ENCODE peak calls at places on chromosomes 13 and 19, in four cellular contexts. Y, Q, C and N are unnamed samples.

GRCh38 chr19:42111384-42111783 is 20.9 kb downstream of the POU2F2 start:
- DNase-seq in Q (no peak), C (no peak), Y (peak; percentile 90), N (peak; percentile 39)

GRCh38 chr13:27551563-27551962 is 68.8 kb downstream of the LNX2 start:
- DNase-seq in C (no peak), Y (no peak), Q (no peak), N (no peak)

GRCh38 chr19:38697641-38698071 is 46.6 kb downstream of the CAPN12 start:
- DNase-seq in Q (no peak), Y (no peak), C (no peak), N (no peak)

GRCh38 chr19:5369962-5370367 is 29.4 kb upstream of the PTPRS start:
- DNase-seq in Y (no peak), C (peak; percentile 50), Q (no peak), N (no peak)

GRCh38 chr13:47033216-47033615 is 136.4 kb upstream of the HTR2A start:
- DNase-seq in Y (peak; percentile 67), Q (no peak), C (no peak), N (no peak)

GRCh38 chr19:17091758-17092333 is 16.3 kb downstream of the MYO9B start:
- DNase-seq in C (peak; percentile 84), Y (no peak), Q (peak; percentile 87), N (no peak)

GRCh38 chr19:55369651-55370304 is 485 bp downstream of the IL11 start:
- DNase-seq in Y (peak; percentile 61), Q (no peak), C (peak; percentile 50), N (peak; percentile 84)

GRCh38 chr19:48484931-48485612 is 15.9 kb downstream of the CYTH2 start:
- DNase-seq in Y (no peak), Q (no peak), C (no peak), N (no peak)

GRCh38 chr19:1250374-1251232 is 2.2 kb downstream of the MIDN start:
- DNase-seq in C (peak; percentile 84), Y (peak; percentile 63), Q (peak; percentile 80), N (no peak)

GRCh38 chr19:426725-427445 is 17.9 kb upstream of the C2CD4C start:
- DNase-seq in Y (no peak), Q (no peak), C (no peak), N (no peak)

GRCh38 chr19:31881988-31882387 is 463.4 kb upstream of the ZNF507 start:
- DNase-seq in C (no peak), Q (no peak), Y (no peak), N (no peak)

GRCh38 chr19:45030825-45031224 is 8.0 kb upstream of the CLASRP start:
- DNase-seq in Q (no peak), C (no peak), Y (no peak), N (no peak)

GRCh38 chr13:46479691-46480090 is 73.3 kb upstream of the LRCH1 start:
- DNase-seq in C (no peak), Y (no peak), Q (no peak), N (no peak)

GRCh38 chr19:38263696-38264485 is 482 bp upstream of the SPINT2 start:
- DNase-seq in Q (peak; percentile 82), C (no peak), Y (peak; percentile 46), N (peak; percentile 95)

GRCh38 chr13:94112731-94113130 is 366.8 kb downstream of the DCT start:
- DNase-seq in Q (no peak), C (no peak), Y (no peak), N (no peak)

DNA sequence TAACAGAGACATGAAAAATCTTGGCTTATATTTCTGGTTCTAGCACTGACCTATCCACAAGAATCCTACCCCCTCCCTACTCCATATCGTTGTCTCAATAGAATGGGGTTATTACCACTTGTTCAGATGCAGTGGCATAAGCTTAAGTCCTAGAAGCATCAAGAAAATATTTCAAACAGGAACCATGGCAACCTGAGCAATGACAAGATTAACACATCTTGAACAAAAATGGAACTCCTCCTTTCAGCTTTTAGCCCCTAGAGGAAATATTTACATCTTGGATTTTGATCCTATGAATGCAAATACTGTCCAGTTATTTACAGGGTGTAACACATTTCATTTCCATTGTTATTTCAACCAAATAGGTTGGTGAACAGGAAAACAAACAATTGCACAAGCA is 46.1 kb upstream of the TSC22D1 start:
- DNase-seq in Q (no peak), Y (peak; percentile 15), C (no peak), N (no peak)
- TF ChIP-seq CTCF in Q (no peak), Y (no peak), C (no peak), N (no peak)

GRCh38 chr13:48547663-48548092 is 14.8 kb upstream of the RCBTB2 start:
- DNase-seq in C (no peak), Q (no peak), Y (no peak), N (no peak)

GRCh38 chr13:48545608-48546007 is 12.7 kb upstream of the RCBTB2 start:
- DNase-seq in Y (no peak), C (no peak), Q (no peak), N (no peak)

GRCh38 chr13:48539550-48539949 is 6.7 kb upstream of the RCBTB2 start:
- DNase-seq in Q (no peak), C (no peak), Y (no peak), N (no peak)

GRCh38 chr13:48542138-48542537 is 9.3 kb upstream of the RCBTB2 start:
- DNase-seq in Q (no peak), C (no peak), Y (no peak), N (no peak)

GRCh38 chr13:48542581-48543341 is 9.9 kb upstream of the RCBTB2 start:
- DNase-seq in Q (no peak), C (peak; percentile 55), Y (no peak), N (no peak)
- TF ChIP-seq CTCF in Q (no peak), C (no peak), Y (no peak), N (no peak)

GRCh38 chr13:24232474-24232873 is 72.0 kb downstream of the SPATA13 start:
- DNase-seq in Q (no peak), C (no peak), Y (no peak), N (no peak)
- TF ChIP-seq CTCF in Q (no peak), C (no peak), Y (no peak), N (no peak)

GRCh38 chr13:20291675-20292074 is 59.6 kb upstream of the GJB6 start:
- DNase-seq in Q (no peak), C (no peak), Y (no peak), N (no peak)

GRCh38 chr13:20291037-20291436 is 58.9 kb upstream of the GJB6 start:
- DNase-seq in Y (no peak), Q (no peak), C (no peak), N (no peak)

GRCh38 chr13:20295956-20296355 is 63.8 kb upstream of the GJB6 start:
- DNase-seq in Y (no peak), C (no peak), Q (no peak), N (no peak)

GRCh38 chr13:20297181-20297580 is 65.1 kb upstream of the GJB6 start:
- DNase-seq in C (no peak), Y (no peak), Q (no peak), N (peak; percentile 23)

DNA sequence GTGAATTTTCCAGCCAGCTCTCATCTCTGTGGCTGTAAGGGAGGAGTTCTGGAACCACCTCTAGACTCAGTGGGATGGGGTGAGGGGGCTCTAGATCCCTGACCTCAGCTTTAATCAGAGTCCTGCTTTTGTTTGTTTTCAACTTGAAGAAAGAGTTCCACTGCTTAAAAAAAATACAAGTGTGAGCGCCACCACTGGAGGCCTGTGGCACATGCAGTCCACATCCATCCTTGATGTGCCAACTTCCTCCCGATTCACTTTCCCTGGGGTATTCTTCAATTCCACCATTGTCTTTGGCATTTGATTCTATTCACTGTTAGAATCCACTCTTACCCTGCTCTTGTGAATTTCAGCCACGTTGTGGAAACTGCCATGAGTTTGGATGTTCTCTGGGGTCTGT is 62.4 kb upstream of the GJB6 start:
- DNase-seq in Q (no peak), Y (no peak), C (no peak), N (no peak)
- TF ChIP-seq CTCF in Q (no peak), Y (no peak), C (no peak), N (no peak)

DNA sequence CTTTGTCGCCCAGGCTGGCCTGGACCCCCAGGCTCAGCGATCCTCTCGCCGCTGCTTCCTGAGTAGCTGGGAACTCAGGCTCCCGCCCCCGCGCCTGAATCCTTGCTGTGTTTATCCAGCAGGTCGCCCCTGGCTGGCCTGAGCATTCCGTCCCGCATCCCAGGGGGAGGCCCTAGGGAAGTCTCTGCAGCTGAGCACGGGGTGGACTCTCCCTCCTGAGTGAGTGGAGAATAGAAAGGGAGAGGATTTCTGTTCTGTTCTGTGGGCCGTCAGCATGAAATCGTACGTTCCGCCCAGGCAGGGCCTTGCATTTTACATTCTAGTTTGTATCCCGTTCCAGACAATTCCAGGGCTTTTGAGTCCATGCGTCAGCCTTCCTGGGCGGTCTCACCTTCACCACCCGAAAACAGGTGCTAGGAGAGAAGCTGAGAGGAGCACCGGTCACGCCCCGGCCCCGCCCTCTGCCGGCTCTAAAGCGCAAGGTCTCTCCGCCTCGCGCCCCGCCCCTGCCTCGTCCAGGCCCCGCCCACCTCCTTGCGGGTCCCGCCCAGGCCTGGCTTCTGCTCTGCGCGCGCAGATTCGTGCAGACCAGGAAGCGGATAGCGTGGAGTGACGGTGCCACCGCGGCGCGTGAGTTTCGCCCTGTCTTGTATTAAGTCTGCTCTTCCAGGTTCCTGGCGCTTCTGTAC is at the start of gene ZNF761:
- DNase-seq in Y (peak; percentile 82), Q (peak; percentile 97), C (peak; percentile 98), N (peak; percentile 89)
- TF ChIP-seq CTCF in Y (peak; percentile 61), Q (peak; percentile 39), C (peak; percentile 48), N (no peak)

GRCh38 chr19:19305696-19306095 is 14.6 kb downstream of the SUGP1 start:
- DNase-seq in C (no peak), Q (no peak), Y (no peak), N (no peak)

GRCh38 chr19:19306191-19306590 is 14.1 kb downstream of the SUGP1 start:
- DNase-seq in C (no peak), Y (no peak), Q (no peak), N (no peak)

GRCh38 chr19:19305066-19305465 is 15.2 kb downstream of the SUGP1 start:
- DNase-seq in C (no peak), Q (no peak), Y (no peak), N (no peak)

GRCh38 chr19:19304186-19304975 is 15.9 kb downstream of the SUGP1 start:
- DNase-seq in Y (no peak), Q (no peak), C (no peak), N (no peak)

GRCh38 chr19:19303411-19303810 is 16.9 kb downstream of the SUGP1 start:
- DNase-seq in Y (no peak), C (no peak), Q (no peak), N (no peak)
- TF ChIP-seq CTCF in Y (no peak), C (no peak), Q (no peak), N (no peak)

DNA sequence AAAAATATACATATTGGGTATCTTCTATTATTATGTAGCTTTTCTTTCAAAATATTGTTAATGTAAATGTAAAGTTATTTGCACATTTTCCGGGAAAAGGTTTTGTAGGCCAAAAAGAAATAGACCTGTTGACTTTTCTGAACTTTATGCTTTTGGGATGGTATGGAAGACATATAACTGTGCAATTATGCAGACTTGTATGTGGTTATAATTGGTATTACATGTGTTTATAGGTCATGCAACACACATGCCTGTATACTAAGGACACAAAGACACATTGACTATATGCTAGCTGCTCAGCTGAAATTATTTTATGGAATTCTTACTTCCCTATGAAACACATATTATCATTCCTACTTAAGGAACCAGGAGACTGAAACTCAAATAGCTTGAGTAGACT is 2.3 kb upstream of the NBEA start:
- DNase-seq in C (no peak), Q (no peak), Y (no peak), N (no peak)
- TF ChIP-seq CTCF in C (no peak), Q (no peak), Y (no peak), N (no peak)